ENCODE peak calls at places on chromosomes 1 and 21, in four cellular contexts. N is fibroblast of pulmonary artery, J is activated T-cell treated with anti-CD3 and anti-CD28 coated beads for 24 hours, X is ELR. S is an unnamed sample.

GRCh38 chr1:203480525-203481084 is 5.0 kb downstream of the PRELP start:
- DNase-seq in N (peak), J (peak), X (peak), S (peak)

GRCh38 chr1:181100015-181100905 is 11.8 kb downstream of the IER5 start:
- DNase-seq in N (no peak), J (peak), X (peak), S (no peak)

GRCh38 chr1:112614460-112615065 is 4.4 kb downstream of the ST7L start:
- DNase-seq in J (no peak), N (peak), X (peak), S (peak)

GRCh38 chr1:7568901-7569524 is 202.1 kb upstream of the VAMP3 start:
- DNase-seq in X (no peak), N (no peak), J (no peak), S (no peak)

GRCh38 chr21:42112857-42113256 is 41.7 kb downstream of the UMODL1 start:
- DNase-seq in J (no peak), N (peak), X (no peak), S (no peak)

GRCh38 chr1:4160181-4160580 is 260.1 kb upstream of the C1orf174 start:
- DNase-seq in X (no peak), J (no peak), N (no peak), S (no peak)

GRCh38 chr1:113905435-113905861 is 322 bp downstream of the DCLRE1B start:
- DNase-seq in N (no peak), X (peak), J (peak), S (peak)

GRCh38 chr1:15100369-15101111 is 53.0 kb upstream of the TMEM51 start:
- DNase-seq in X (peak), N (peak), J (peak), S (peak)